ENCODE peak calls at places on chromosomes 16 and 17, in seven cellular contexts. S, I, J, W, C, Y and N are unnamed samples.

GRCh38 chr17:50764860-50765259 is 2.5 kb downstream of the ANKRD40CL start:
- DNase-seq in J (no peak), I (no peak), C (no peak), W (no peak), S (no peak), Y (no peak), N (no peak)

GRCh38 chr16:84005391-84005790 is 37.2 kb downstream of the SLC38A8 start:
- DNase-seq in J (no peak), Y (no peak), S (no peak), C (no peak), W (no peak), I (no peak), N (no peak)

GRCh38 chr16:82675300-82675699 is 48.5 kb downstream of the CDH13 start:
- DNase-seq in I (no peak), J (no peak), W (no peak), C (no peak), S (no peak), Y (no peak), N (peak; percentile 55)

GRCh38 chr17:49229805-49230600 is 584 bp downstream of the PHOSPHO1 start:
- DNase-seq in I (no peak), C (peak; percentile 51), Y (no peak), W (no peak), J (no peak), S (no peak), N (no peak)

GRCh38 chr17:69246726-69247375 is 18.2 kb upstream of the ABCA10 start:
- DNase-seq in I (peak; percentile 60), S (peak; percentile 79), C (no peak), Y (no peak), J (no peak), W (no peak), N (peak; percentile 79)

GRCh38 chr17:61314368-61315078 is 85.1 kb upstream of the TBX2 start:
- DNase-seq in W (peak; percentile 21), S (peak; percentile 65), Y (peak; percentile 41), C (peak; percentile 54), J (no peak), I (no peak), N (peak; percentile 49)

GRCh38 chr17:60327122-60327869 is 64.6 kb downstream of the USP32 start:
- DNase-seq in J (no peak), S (no peak), C (no peak), I (peak; percentile 70), Y (no peak), W (no peak), N (no peak)

GRCh38 chr16:19829844-19830703 is 54.6 kb downstream of the GPRC5B start:
- DNase-seq in J (no peak), S (no peak), I (no peak), C (no peak), Y (no peak), W (peak; percentile 29), N (no peak)

GRCh38 chr17:81491761-81492160 is 20.8 kb downstream of the ACTG1 start:
- DNase-seq in C (no peak), W (no peak), I (no peak), Y (no peak), S (no peak), J (no peak), N (no peak)

GRCh38 chr17:3754458-3755334 is 31.0 kb downstream of the HASPIN start:
- DNase-seq in W (peak; percentile 100), S (peak; percentile 13), C (peak; percentile 93), Y (no peak), J (peak; percentile 31), I (peak; percentile 95), N (no peak)

GRCh38 chr17:27674335-27674734 is 43.3 kb downstream of the LGALS9 start:
- DNase-seq in Y (no peak), I (no peak), W (no peak), C (no peak), J (no peak), S (no peak), N (no peak)

GRCh38 chr17:81513669-81514484 is 1.3 kb upstream of the ACTG1 start:
- DNase-seq in C (peak; percentile 83), J (peak; percentile 62), S (peak; percentile 78), I (peak; percentile 85), Y (peak; percentile 75), W (peak; percentile 75), N (peak; percentile 82)

GRCh38 chr17:42980766-42981397 is 517 bp downstream of the RUNDC1 start:
- DNase-seq in W (peak; percentile 68), J (peak; percentile 38), I (peak; percentile 78), S (peak; percentile 59), Y (peak; percentile 24), C (peak; percentile 69), N (peak; percentile 59)

GRCh38 chr16:47387026-47387734 is 73.7 kb downstream of the ITFG1 start:
- DNase-seq in S (no peak), W (no peak), I (no peak), Y (no peak), C (no peak), J (no peak), N (no peak)

GRCh38 chr17:70254735-70255460 is 85.6 kb downstream of the KCNJ2 start:
- DNase-seq in Y (no peak), C (no peak), I (no peak), S (peak; percentile 40), J (no peak), W (no peak), N (peak; percentile 26)

GRCh38 chr17:82193520-82194236 is 19.0 kb downstream of the CCDC57 start:
- DNase-seq in W (no peak), J (no peak), Y (no peak), C (no peak), S (no peak), I (no peak), N (no peak)

GRCh38 chr16:51053805-51054204 is 97.3 kb downstream of the SALL1 start:
- DNase-seq in C (no peak), S (no peak), I (no peak), W (no peak), Y (no peak), J (no peak), N (no peak)

GRCh38 chr16:54447606-54448440 is 161.2 kb upstream of the IRX3 start:
- DNase-seq in I (no peak), W (no peak), Y (no peak), S (peak; percentile 93), C (no peak), J (no peak), N (peak; percentile 73)

GRCh38 chr16:47182318-47182717 is 38.6 kb upstream of the NETO2 start:
- DNase-seq in I (no peak), Y (no peak), S (no peak), J (no peak), C (no peak), W (no peak), N (no peak)

DNA sequence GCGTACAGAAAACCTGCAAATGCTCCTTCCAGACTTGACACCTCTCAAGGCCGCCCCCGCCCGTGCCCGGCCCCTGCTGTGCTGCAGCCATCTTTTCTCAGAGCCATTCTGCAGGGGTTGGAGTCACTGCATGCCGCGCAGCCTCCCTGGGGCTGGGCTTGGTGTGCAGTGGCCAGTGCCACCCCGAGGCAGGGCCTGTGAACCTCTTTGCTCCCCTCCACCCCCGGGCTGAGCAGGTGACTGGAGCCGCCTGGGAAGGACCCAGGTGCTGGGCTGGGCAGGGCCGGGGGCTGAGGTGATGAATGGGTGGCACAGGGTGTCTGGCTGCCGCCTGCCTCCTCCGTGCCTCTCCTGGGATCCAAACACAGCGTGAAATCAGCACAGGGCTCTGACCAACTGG is 20.3 kb downstream of the MRM3 start:
- DNase-seq in S (no peak), J (no peak), Y (no peak), I (no peak), W (peak; percentile 90), C (no peak), N (no peak)
- TF ChIP-seq CTCF in S (no peak), J (no peak), Y (no peak), I (no peak), W (no peak), C (no peak), N (no peak)

DNA sequence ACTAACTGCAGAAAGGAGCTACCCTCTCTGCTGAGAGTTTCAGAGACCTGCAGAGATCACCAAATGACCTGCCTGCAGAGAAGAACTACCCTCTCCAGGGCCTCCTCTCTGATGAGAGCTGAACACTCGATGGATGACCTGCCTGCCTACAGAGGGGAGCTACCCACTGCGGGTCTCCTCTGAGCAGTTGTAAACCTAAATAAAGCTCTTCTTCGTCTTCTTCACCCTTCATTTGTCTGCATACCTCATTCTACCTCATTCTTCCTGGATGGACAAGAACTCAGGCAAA is 24.2 kb downstream of the SSH2 start:
- DNase-seq in Y (no peak), I (no peak), J (no peak), S (no peak), C (no peak), W (no peak), N (no peak)
- H3K4me3 ChIP-seq in Y (no peak overlapping the region), I (no peak overlapping the region), J (no peak overlapping the region), S (no peak overlapping the region), C (no peak overlapping the region), W (no peak overlapping the region), N (no peak overlapping the region)

DNA sequence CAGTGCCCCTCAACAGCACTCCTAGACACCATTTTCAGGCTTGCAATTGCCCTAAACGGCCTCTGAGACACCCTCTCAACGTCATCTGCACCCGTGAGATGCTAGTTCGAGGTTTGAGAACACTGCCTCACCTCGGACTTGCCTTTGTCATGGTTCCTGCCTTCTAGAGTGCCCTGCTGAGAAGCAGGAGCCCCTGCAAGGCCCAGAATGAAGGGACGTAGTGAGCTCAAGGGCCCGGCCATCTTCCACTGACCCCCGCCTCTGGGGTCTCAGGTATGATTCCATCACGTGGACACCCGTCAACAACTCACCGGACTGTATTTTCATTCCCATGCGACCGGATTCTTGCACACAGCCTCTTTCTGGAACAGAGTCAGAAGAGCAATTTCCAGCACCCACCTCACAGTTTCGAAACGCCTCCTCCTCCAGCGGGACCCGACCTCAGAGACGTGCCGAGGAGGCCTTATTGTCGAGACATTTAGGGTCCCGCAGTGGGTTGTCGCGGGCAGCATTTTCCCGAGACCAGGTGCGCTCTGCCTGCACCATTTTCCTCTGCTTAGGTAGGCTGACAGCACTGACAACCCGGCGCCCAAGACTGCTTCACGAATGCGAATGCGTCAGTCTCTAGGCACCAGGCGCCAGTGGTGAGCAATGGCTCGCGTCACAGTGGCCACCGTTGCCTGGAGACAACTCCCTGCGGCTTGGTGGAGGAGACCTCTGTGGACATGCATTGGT is 999.9 kb downstream of the KCNJ18 start:
- DNase-seq in Y (no peak), S (no peak), I (no peak), C (no peak), W (no peak), J (no peak), N (no peak)
- TF ChIP-seq CTCF in Y (no peak), S (no peak), I (no peak), C (no peak), W (no peak), J (no peak), N (no peak)

GRCh38 chr17:6660765-6661463 is 9.4 kb downstream of the C17orf100 start:
- DNase-seq in C (no peak), S (no peak), W (no peak), J (no peak), Y (no peak), I (no peak), N (no peak)
- H3K4me3 ChIP-seq in C (no peak overlapping the region), S (no peak overlapping the region), W (no peak overlapping the region), J (no peak overlapping the region), Y (no peak overlapping the region), I (no peak overlapping the region), N (no peak overlapping the region)

GRCh38 chr17:40718904-40719303 is 15.4 kb upstream of the KRT24 start:
- DNase-seq in Y (no peak), C (no peak), I (no peak), W (no peak), S (no peak), J (no peak), N (no peak)
- TF ChIP-seq CTCF in Y (no peak), C (no peak), I (no peak), W (no peak), S (no peak), J (no peak), N (no peak)

GRCh38 chr16:85946680-85947510 is 47.9 kb downstream of the IRF8 start:
- DNase-seq in S (no peak), W (no peak), C (no peak), J (no peak), Y (no peak), I (no peak), N (no peak)
- H3K4me3 ChIP-seq in S (no peak overlapping the region), W (no peak overlapping the region), C (no peak overlapping the region), J (no peak overlapping the region), Y (no peak overlapping the region), I (no peak overlapping the region), N (no peak overlapping the region)